ENCODE peak calls at places on chromosomes 7 and 10, in four cellular contexts. One of them, this sample, is unnamed.

GRCh38 chr10:125514206-125515162 is 168.5 kb downstream of the TEX36 start:
- DNase-seq in neuronal stem cell: no peak
- DNase-seq in suprapubic skin: no peak
- DNase-seq in stimulated activated CD4-positive, alpha-beta T cell treated with anti-CD3 and anti-CD28 coated beads, Interleukin-2, amount 100 ng/mL, for 24 hours: no peak
- DNase-seq in this sample: no peak

GRCh38 chr10:46229144-46229563 is 57.6 kb upstream of the ANTXRL start:
- DNase-seq in neuronal stem cell: peak
- DNase-seq in suprapubic skin: peak
- DNase-seq in stimulated activated CD4-positive, alpha-beta T cell treated with anti-CD3 and anti-CD28 coated beads, Interleukin-2, amount 100 ng/mL, for 24 hours: peak
- DNase-seq in this sample: no peak

GRCh38 chr10:132458595-132459251 is 61.7 kb downstream of the PWWP2B start:
- DNase-seq in neuronal stem cell: no peak
- DNase-seq in suprapubic skin: peak
- DNase-seq in stimulated activated CD4-positive, alpha-beta T cell treated with anti-CD3 and anti-CD28 coated beads, Interleukin-2, amount 100 ng/mL, for 24 hours: peak
- DNase-seq in this sample: no peak

GRCh38 chr10:44118500-44118899 is 266.4 kb downstream of the CXCL12 start:
- DNase-seq in neuronal stem cell: no peak
- DNase-seq in suprapubic skin: no peak
- DNase-seq in stimulated activated CD4-positive, alpha-beta T cell treated with anti-CD3 and anti-CD28 coated beads, Interleukin-2, amount 100 ng/mL, for 24 hours: no peak
- DNase-seq in this sample: no peak

GRCh38 chr7:143256325-143256724 is 6.9 kb upstream of the GSTK1 start:
- DNase-seq in neuronal stem cell: no peak
- DNase-seq in suprapubic skin: no peak
- DNase-seq in stimulated activated CD4-positive, alpha-beta T cell treated with anti-CD3 and anti-CD28 coated beads, Interleukin-2, amount 100 ng/mL, for 24 hours: no peak
- DNase-seq in this sample: no peak

GRCh38 chr10:114963908-114964307 is 25.9 kb downstream of the TRUB1 start:
- DNase-seq in neuronal stem cell: no peak
- DNase-seq in suprapubic skin: no peak
- DNase-seq in stimulated activated CD4-positive, alpha-beta T cell treated with anti-CD3 and anti-CD28 coated beads, Interleukin-2, amount 100 ng/mL, for 24 hours: no peak
- DNase-seq in this sample: no peak

GRCh38 chr10:36899652-36900051 is 225.7 kb upstream of the ANKRD30A start:
- DNase-seq in neuronal stem cell: no peak
- DNase-seq in suprapubic skin: no peak
- DNase-seq in stimulated activated CD4-positive, alpha-beta T cell treated with anti-CD3 and anti-CD28 coated beads, Interleukin-2, amount 100 ng/mL, for 24 hours: no peak
- DNase-seq in this sample: no peak

GRCh38 chr7:128120976-128121490 is 89.8 kb upstream of the LRRC4 start:
- DNase-seq in neuronal stem cell: no peak
- DNase-seq in suprapubic skin: no peak
- DNase-seq in stimulated activated CD4-positive, alpha-beta T cell treated with anti-CD3 and anti-CD28 coated beads, Interleukin-2, amount 100 ng/mL, for 24 hours: no peak
- DNase-seq in this sample: no peak

GRCh38 chr7:31082450-31082849 is 30.3 kb downstream of the ADCYAP1R1 start:
- DNase-seq in neuronal stem cell: no peak
- DNase-seq in suprapubic skin: no peak
- DNase-seq in stimulated activated CD4-positive, alpha-beta T cell treated with anti-CD3 and anti-CD28 coated beads, Interleukin-2, amount 100 ng/mL, for 24 hours: no peak
- DNase-seq in this sample: no peak

GRCh38 chr7:100693312-100694195 is 496 bp downstream of the GIGYF1 start:
- DNase-seq in neuronal stem cell: no peak
- DNase-seq in suprapubic skin: no peak
- DNase-seq in stimulated activated CD4-positive, alpha-beta T cell treated with anti-CD3 and anti-CD28 coated beads, Interleukin-2, amount 100 ng/mL, for 24 hours: no peak
- DNase-seq in this sample: no peak

GRCh38 chr7:134927076-134927475 is 59.2 kb upstream of the AGBL3 start:
- DNase-seq in neuronal stem cell: no peak
- DNase-seq in suprapubic skin: no peak
- DNase-seq in stimulated activated CD4-positive, alpha-beta T cell treated with anti-CD3 and anti-CD28 coated beads, Interleukin-2, amount 100 ng/mL, for 24 hours: no peak
- DNase-seq in this sample: no peak

GRCh38 chr7:39613577-39613976 is 9.8 kb upstream of the RALA start:
- DNase-seq in neuronal stem cell: no peak
- DNase-seq in suprapubic skin: no peak
- DNase-seq in stimulated activated CD4-positive, alpha-beta T cell treated with anti-CD3 and anti-CD28 coated beads, Interleukin-2, amount 100 ng/mL, for 24 hours: no peak
- DNase-seq in this sample: no peak

GRCh38 chr7:149495785-149496641 is 1.6 kb downstream of the ZNF746 start:
- DNase-seq in neuronal stem cell: no peak
- DNase-seq in suprapubic skin: peak
- DNase-seq in stimulated activated CD4-positive, alpha-beta T cell treated with anti-CD3 and anti-CD28 coated beads, Interleukin-2, amount 100 ng/mL, for 24 hours: peak
- DNase-seq in this sample: peak

GRCh38 chr7:41323811-41324210 is 379.1 kb downstream of the INHBA start:
- DNase-seq in neuronal stem cell: no peak
- DNase-seq in suprapubic skin: no peak
- DNase-seq in stimulated activated CD4-positive, alpha-beta T cell treated with anti-CD3 and anti-CD28 coated beads, Interleukin-2, amount 100 ng/mL, for 24 hours: no peak
- DNase-seq in this sample: no peak

GRCh38 chr7:28747854-28748253 is 210.3 kb downstream of the TRIL start:
- DNase-seq in neuronal stem cell: no peak
- DNase-seq in suprapubic skin: no peak
- DNase-seq in stimulated activated CD4-positive, alpha-beta T cell treated with anti-CD3 and anti-CD28 coated beads, Interleukin-2, amount 100 ng/mL, for 24 hours: no peak
- DNase-seq in this sample: no peak

GRCh38 chr7:144378651-144379050 is 23.4 kb downstream of the ARHGEF5 start:
- DNase-seq in neuronal stem cell: no peak
- DNase-seq in suprapubic skin: peak
- DNase-seq in stimulated activated CD4-positive, alpha-beta T cell treated with anti-CD3 and anti-CD28 coated beads, Interleukin-2, amount 100 ng/mL, for 24 hours: no peak
- DNase-seq in this sample: no peak

GRCh38 chr10:59019603-59020002 is 156.8 kb upstream of the PHYHIPL start:
- DNase-seq in neuronal stem cell: peak
- DNase-seq in suprapubic skin: no peak
- DNase-seq in stimulated activated CD4-positive, alpha-beta T cell treated with anti-CD3 and anti-CD28 coated beads, Interleukin-2, amount 100 ng/mL, for 24 hours: no peak
- DNase-seq in this sample: no peak

GRCh38 chr7:90119178-90119971 is 34.9 kb upstream of the STEAP1 start:
- DNase-seq in neuronal stem cell: no peak
- DNase-seq in suprapubic skin: no peak
- DNase-seq in stimulated activated CD4-positive, alpha-beta T cell treated with anti-CD3 and anti-CD28 coated beads, Interleukin-2, amount 100 ng/mL, for 24 hours: peak
- DNase-seq in this sample: no peak

GRCh38 chr7:55308186-55308929 is 56.8 kb upstream of the LANCL2 start:
- DNase-seq in neuronal stem cell: no peak
- DNase-seq in suprapubic skin: no peak
- DNase-seq in stimulated activated CD4-positive, alpha-beta T cell treated with anti-CD3 and anti-CD28 coated beads, Interleukin-2, amount 100 ng/mL, for 24 hours: no peak
- DNase-seq in this sample: peak

GRCh38 chr7:107726356-107727130 is 17.4 kb upstream of the CBLL1 start:
- DNase-seq in neuronal stem cell: no peak
- DNase-seq in suprapubic skin: no peak
- DNase-seq in stimulated activated CD4-positive, alpha-beta T cell treated with anti-CD3 and anti-CD28 coated beads, Interleukin-2, amount 100 ng/mL, for 24 hours: no peak
- DNase-seq in this sample: no peak

GRCh38 chr10:101574354-101574753 is 13.7 kb downstream of the POLL start:
- DNase-seq in neuronal stem cell: no peak
- DNase-seq in suprapubic skin: no peak
- DNase-seq in stimulated activated CD4-positive, alpha-beta T cell treated with anti-CD3 and anti-CD28 coated beads, Interleukin-2, amount 100 ng/mL, for 24 hours: no peak
- DNase-seq in this sample: no peak

GRCh38 chr7:27115161-27116018 is 12.9 kb upstream of the HOXA2 start:
- DNase-seq in neuronal stem cell: no peak
- DNase-seq in suprapubic skin: peak
- DNase-seq in stimulated activated CD4-positive, alpha-beta T cell treated with anti-CD3 and anti-CD28 coated beads, Interleukin-2, amount 100 ng/mL, for 24 hours: no peak
- DNase-seq in this sample: no peak

GRCh38 chr10:100529473-100530298 is at the start of gene NDUFB8:
- DNase-seq in neuronal stem cell: peak
- DNase-seq in suprapubic skin: peak
- DNase-seq in stimulated activated CD4-positive, alpha-beta T cell treated with anti-CD3 and anti-CD28 coated beads, Interleukin-2, amount 100 ng/mL, for 24 hours: peak
- DNase-seq in this sample: peak

GRCh38 chr7:28483112-28483511 is 70.8 kb downstream of the CREB5 start:
- DNase-seq in neuronal stem cell: peak
- DNase-seq in suprapubic skin: no peak
- DNase-seq in stimulated activated CD4-positive, alpha-beta T cell treated with anti-CD3 and anti-CD28 coated beads, Interleukin-2, amount 100 ng/mL, for 24 hours: no peak
- DNase-seq in this sample: no peak

GRCh38 chr7:140168816-140169215 is 8.0 kb downstream of the KDM7A start:
- DNase-seq in neuronal stem cell: no peak
- DNase-seq in suprapubic skin: no peak
- DNase-seq in stimulated activated CD4-positive, alpha-beta T cell treated with anti-CD3 and anti-CD28 coated beads, Interleukin-2, amount 100 ng/mL, for 24 hours: no peak
- DNase-seq in this sample: no peak

GRCh38 chr7:19816128-19816527 is 42.7 kb upstream of the TMEM196 start:
- DNase-seq in neuronal stem cell: no peak
- DNase-seq in suprapubic skin: no peak
- DNase-seq in stimulated activated CD4-positive, alpha-beta T cell treated with anti-CD3 and anti-CD28 coated beads, Interleukin-2, amount 100 ng/mL, for 24 hours: no peak
- DNase-seq in this sample: no peak

GRCh38 chr7:94001396-94001795 is 2.8 kb downstream of the BET1 start:
- DNase-seq in neuronal stem cell: no peak
- DNase-seq in suprapubic skin: no peak
- DNase-seq in stimulated activated CD4-positive, alpha-beta T cell treated with anti-CD3 and anti-CD28 coated beads, Interleukin-2, amount 100 ng/mL, for 24 hours: no peak
- DNase-seq in this sample: no peak

GRCh38 chr10:48600645-48601505 is 4.0 kb downstream of the ARHGAP22 start:
- DNase-seq in neuronal stem cell: no peak
- DNase-seq in suprapubic skin: no peak
- DNase-seq in stimulated activated CD4-positive, alpha-beta T cell treated with anti-CD3 and anti-CD28 coated beads, Interleukin-2, amount 100 ng/mL, for 24 hours: no peak
- DNase-seq in this sample: no peak

GRCh38 chr10:49667991-49668390 is 11.5 kb upstream of the C10orf53 start:
- DNase-seq in neuronal stem cell: no peak
- DNase-seq in suprapubic skin: no peak
- DNase-seq in stimulated activated CD4-positive, alpha-beta T cell treated with anti-CD3 and anti-CD28 coated beads, Interleukin-2, amount 100 ng/mL, for 24 hours: no peak
- DNase-seq in this sample: no peak

GRCh38 chr7:129134356-129134972 is 10.0 kb upstream of the TSPAN33 start:
- DNase-seq in neuronal stem cell: no peak
- DNase-seq in suprapubic skin: no peak
- DNase-seq in stimulated activated CD4-positive, alpha-beta T cell treated with anti-CD3 and anti-CD28 coated beads, Interleukin-2, amount 100 ng/mL, for 24 hours: no peak
- DNase-seq in this sample: no peak

GRCh38 chr10:118973744-118974143 is 55.8 kb upstream of the NANOS1 start:
- DNase-seq in neuronal stem cell: no peak
- DNase-seq in suprapubic skin: no peak
- DNase-seq in stimulated activated CD4-positive, alpha-beta T cell treated with anti-CD3 and anti-CD28 coated beads, Interleukin-2, amount 100 ng/mL, for 24 hours: no peak
- DNase-seq in this sample: no peak

GRCh38 chr7:44966731-44967538 is 11.9 kb downstream of the MYO1G start:
- DNase-seq in neuronal stem cell: no peak
- DNase-seq in suprapubic skin: peak
- DNase-seq in stimulated activated CD4-positive, alpha-beta T cell treated with anti-CD3 and anti-CD28 coated beads, Interleukin-2, amount 100 ng/mL, for 24 hours: no peak
- DNase-seq in this sample: no peak

GRCh38 chr7:92732451-92733036 is 103.8 kb downstream of the CDK6 start:
- DNase-seq in neuronal stem cell: no peak
- DNase-seq in suprapubic skin: no peak
- DNase-seq in stimulated activated CD4-positive, alpha-beta T cell treated with anti-CD3 and anti-CD28 coated beads, Interleukin-2, amount 100 ng/mL, for 24 hours: no peak
- DNase-seq in this sample: no peak

GRCh38 chr7:141144921-141145629 is 71.2 kb downstream of the TMEM178B start:
- DNase-seq in neuronal stem cell: no peak
- DNase-seq in suprapubic skin: no peak
- DNase-seq in stimulated activated CD4-positive, alpha-beta T cell treated with anti-CD3 and anti-CD28 coated beads, Interleukin-2, amount 100 ng/mL, for 24 hours: no peak
- DNase-seq in this sample: no peak

GRCh38 chr7:138354066-138354465 is 106.0 kb upstream of the TRIM24 start:
- DNase-seq in neuronal stem cell: no peak
- DNase-seq in suprapubic skin: no peak
- DNase-seq in stimulated activated CD4-positive, alpha-beta T cell treated with anti-CD3 and anti-CD28 coated beads, Interleukin-2, amount 100 ng/mL, for 24 hours: no peak
- DNase-seq in this sample: no peak

GRCh38 chr10:73039635-73040034 is 57.0 kb downstream of the P4HA1 start:
- DNase-seq in neuronal stem cell: no peak
- DNase-seq in suprapubic skin: no peak
- DNase-seq in stimulated activated CD4-positive, alpha-beta T cell treated with anti-CD3 and anti-CD28 coated beads, Interleukin-2, amount 100 ng/mL, for 24 hours: no peak
- DNase-seq in this sample: peak

GRCh38 chr10:78907458-78908211 is 161.1 kb upstream of the ZMIZ1 start:
- DNase-seq in neuronal stem cell: no peak
- DNase-seq in suprapubic skin: peak
- DNase-seq in stimulated activated CD4-positive, alpha-beta T cell treated with anti-CD3 and anti-CD28 coated beads, Interleukin-2, amount 100 ng/mL, for 24 hours: no peak
- DNase-seq in this sample: no peak

GRCh38 chr7:50655490-50655889 is 90.3 kb upstream of the DDC start:
- DNase-seq in neuronal stem cell: no peak
- DNase-seq in suprapubic skin: peak
- DNase-seq in stimulated activated CD4-positive, alpha-beta T cell treated with anti-CD3 and anti-CD28 coated beads, Interleukin-2, amount 100 ng/mL, for 24 hours: no peak
- DNase-seq in this sample: no peak